ENCODE peak calls at places on chromosomes 4 and X, in nine cellular contexts. R, D, G, E, B, A, J, S and W are unnamed samples. For H3K4me1, the result is how much of the 10 kb centered on the place peaks cover.

GRCh38 chr4:39706829-39707511 is 9.0 kb downstream of the UBE2K start:
- DNase-seq in E (peak), A (no peak), D (no peak), G (no peak), J (no peak), R (no peak), S (no peak), B (no peak), W (no peak)

GRCh38 chrX:23557070-23557469 is 110.2 kb upstream of the PRDX4 start:
- DNase-seq in D (no peak), B (peak), E (no peak), R (no peak), A (peak), S (no peak), G (no peak), J (no peak), W (no peak)

GRCh38 chrX:152821145-152821765 is 9.3 kb downstream of the CETN2 start:
- DNase-seq in S (peak), A (peak), B (peak), G (no peak), D (no peak), E (no peak), R (no peak), J (no peak), W (peak)

GRCh38 chr4:70761276-70761816 is 39.6 kb downstream of the RUFY3 start:
- DNase-seq in R (no peak), B (no peak), D (no peak), E (no peak), A (no peak), J (no peak), S (no peak), G (no peak), W (no peak)

GRCh38 chr4:185332575-185333464 is 62.9 kb downstream of the LRP2BP start:
- DNase-seq in R (no peak), S (no peak), E (no peak), G (no peak), B (no peak), A (no peak), J (no peak), D (no peak), W (no peak)

GRCh38 chrX:45781901-45782553 is 581.4 kb upstream of the DIPK2B start:
- DNase-seq in E (no peak), G (no peak), S (no peak), A (peak), B (peak), D (no peak), J (no peak), R (no peak), W (no peak)

GRCh38 chr4:161762796-161763195 is 401.0 kb downstream of the FSTL5 start:
- DNase-seq in B (peak), G (no peak), J (no peak), E (no peak), D (no peak), A (peak), S (no peak), R (no peak), W (no peak)

GRCh38 chr4:128630881-128631280 is 178.6 kb upstream of the JADE1 start:
- DNase-seq in J (no peak), B (peak), G (no peak), D (no peak), A (peak), E (no peak), R (no peak), S (no peak), W (no peak)

GRCh38 chr4:157907224-157907623 is 265.6 kb downstream of the GASK1B start:
- DNase-seq in J (no peak), A (no peak), R (no peak), B (no peak), E (no peak), S (no peak), D (no peak), G (no peak), W (no peak)

GRCh38 chrX:109472939-109473713 is 8.8 kb downstream of the GUCY2F start:
- DNase-seq in A (peak), G (no peak), E (no peak), S (no peak), R (no peak), D (no peak), J (no peak), B (peak), W (no peak)

GRCh38 chr4:40183615-40184411 is 13.0 kb upstream of the RHOH start:
- DNase-seq in B (no peak), R (no peak), S (peak), E (no peak), J (no peak), A (no peak), D (no peak), G (no peak), W (peak)

GRCh38 chr4:158315706-158316105 is 105.4 kb downstream of the TMEM144 start:
- DNase-seq in G (no peak), E (no peak), B (peak), S (no peak), D (no peak), R (no peak), J (no peak), A (peak), W (no peak)

GRCh38 chr4:178554352-178554751 is 1112.1 kb upstream of the AGA start:
- DNase-seq in G (no peak), J (no peak), D (no peak), A (no peak), E (no peak), B (no peak), S (no peak), R (no peak), W (no peak)
- H3K4me1 ChIP-seq in G (under half), J (under half), D (under half), A (under half), E (under half), B (under half), S (under half), R (under half), W (under half)

GRCh38 chr4:101265816-101266172 is 81.5 kb downstream of the PPP3CA start:
- DNase-seq in R (no peak), D (no peak), E (no peak), J (no peak), S (no peak), B (no peak), A (no peak), G (no peak), W (peak)
- H3K4me1 ChIP-seq in R (under half), D (under half), E (under half), J (under half), S (under half), B (under half), A (under half), G (under half), W (under half)

GRCh38 chr4:42627887-42628646 is 28.8 kb downstream of the ATP8A1 start:
- DNase-seq in E (peak), B (no peak), A (no peak), J (peak), R (no peak), S (peak), D (peak), G (peak), W (no peak)
- H3K4me1 ChIP-seq in E (under half), B (under half), A (under half), J (under half), R (under half), S (under half), D (under half), G (under half), W (under half)

GRCh38 chrX:20235755-20236154 is 31.0 kb downstream of the RPS6KA3 start:
- DNase-seq in G (no peak), A (no peak), D (no peak), J (no peak), B (no peak), E (no peak), S (no peak), R (no peak), W (no peak)
- H3K4me1 ChIP-seq in G (under half), A (under half), D (under half), J (under half), B (under half), E (under half), S (under half), R (under half), W (under half)

DNA sequence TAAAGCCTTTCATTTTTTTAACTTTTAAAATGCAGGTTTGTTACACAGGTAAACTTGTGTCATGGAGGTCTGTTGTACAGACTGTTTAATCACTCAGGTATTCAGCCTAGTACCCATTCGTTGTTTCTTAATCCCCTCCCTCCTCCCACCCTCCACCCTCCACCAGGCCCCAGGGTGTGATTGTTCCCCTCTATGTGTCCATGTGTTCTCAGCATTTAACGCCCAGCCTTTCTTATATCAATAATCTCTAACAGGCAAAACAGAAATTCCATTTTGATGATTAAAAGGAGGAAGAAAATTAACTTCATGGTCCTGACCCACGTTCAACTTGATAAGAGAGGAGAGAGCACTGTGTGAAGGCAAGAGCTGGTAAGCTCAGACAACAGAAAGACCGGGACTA is 75.1 kb downstream of the TSPAN5 start:
- DNase-seq in A (no peak), G (no peak), S (no peak), R (no peak), J (no peak), B (no peak), D (no peak), E (no peak), W (no peak)
- H3K4me1 ChIP-seq in A (under half), G (under half), S (under half), R (under half), J (under half), B (under half), D (under half), E (under half), W (under half)

GRCh38 chrX:154738013-154738738 is 12.7 kb downstream of the GAB3 start:
- DNase-seq in E (no peak), J (peak), G (peak), D (peak), S (no peak), B (peak), A (peak), R (no peak), W (no peak)
- H3K4me1 ChIP-seq in E (under half), J (under half), G (under half), D (under half), S (under half), B (under half), A (under half), R (under half), W (under half)